ENCODE peak calls at places on chromosomes 11 and 22, in nine cellular contexts. U is activated CD8-positive, alpha-beta memory T cell treated with anti-CD3 and anti-CD28 coated beads for 24 hours; R is CD4-positive, alpha-beta memory T cell; H is AG08396; B is stimulated activated CD8-positive, alpha-beta memory T cell treated with anti-CD3 and anti-CD28 coated beads, Interleukin-15, amount 100 ng/mL, for 24 hours; F is stimulated activated CD4-positive, alpha-beta T cell treated with anti-CD3 and anti-CD28 coated beads, Interleukin-2, amount 100 ng/mL, for 24 hours; O is activated CD4-positive, CD25-positive, alpha-beta regulatory T cell; Q is K562; W is EH. L is an unnamed sample.

GRCh38 chr22:32165692-32166091 is 6.6 kb upstream of the C22orf42 start:
- DNase-seq in U (no peak), R (no peak), H (no peak), B (no peak), F (no peak), O (no peak), Q (no peak), W (no peak), L (no peak)

GRCh38 chr11:30192620-30193019 is 38.2 kb upstream of the FSHB start:
- DNase-seq in U (no peak), R (no peak), H (no peak), B (no peak), F (no peak), O (no peak), Q (no peak), W (no peak), L (no peak)

GRCh38 chr11:55624531-55624930 is 10.4 kb upstream of the OR4P4 start:
- DNase-seq in U (no peak), R (no peak), H (no peak), B (no peak), F (no peak), O (no peak), Q (no peak), W (no peak), L (no peak)

GRCh38 chr11:2814751-2815150 is 70.8 kb downstream of the CDKN1C start:
- DNase-seq in U (no peak), R (no peak), H (no peak), B (no peak), F (no peak), O (no peak), Q (no peak), W (no peak), L (no peak)

GRCh38 chr11:77278595-77279506 is 22.6 kb downstream of the GDPD4 start:
- DNase-seq in U (no peak), R (no peak), H (no peak), B (no peak), F (no peak), O (no peak), Q (no peak), W (peak; percentile 59), L (peak; percentile 24)

GRCh38 chr11:59901306-59901705 is 22.7 kb downstream of the OOSP3 start:
- DNase-seq in U (no peak), R (no peak), H (no peak), B (no peak), F (no peak), O (no peak), Q (no peak), W (peak; percentile 68), L (peak; percentile 88)

GRCh38 chr11:132490976-132491375 is 1041.3 kb downstream of the OPCML start:
- DNase-seq in U (no peak), R (no peak), H (peak; percentile 5), B (no peak), F (no peak), O (no peak), Q (no peak), W (peak; percentile 70), L (no peak)

GRCh38 chr22:46297151-46297819 is 615 bp downstream of the GTSE1 start:
- DNase-seq in U (no peak), R (no peak), H (peak; percentile 60), B (no peak), F (peak; percentile 38), O (no peak), Q (peak; percentile 26), W (peak; percentile 68), L (peak; percentile 49)

GRCh38 chr11:76782526-76783293 is 446 bp upstream of the TSKU start:
- DNase-seq in U (peak; percentile 74), R (no peak), H (peak; percentile 91), B (no peak), F (peak; percentile 67), O (no peak), Q (peak; percentile 92), W (peak; percentile 93), L (peak; percentile 98)

GRCh38 chr11:101176381-101176780 is 46.8 kb upstream of the PGR start:
- DNase-seq in U (no peak), R (no peak), H (no peak), B (no peak), F (no peak), O (no peak), Q (no peak), W (no peak), L (no peak)

GRCh38 chr22:32469799-32470212 is 4.8 kb upstream of the FBXO7 start:
- DNase-seq in U (no peak), R (no peak), H (peak; percentile 70), B (no peak), F (no peak), O (no peak), Q (peak; percentile 64), W (peak; percentile 92), L (peak; percentile 91)